ENCODE peak calls at places on chromosomes 4 and X, in six cellular contexts. Q is adrenal gland, T is ovary, O is breast epithelium, X is IMR-90, M is BE2C. H is an unnamed sample.
A peak's percentile ranks its signal among the peaks of the same experiment; 100 is the strongest.

GRCh38 chrX:22081475-22082092 is 49.5 kb downstream of the PHEX start:
- DNase-seq in T (no peak), O (no peak), M (peak; percentile 72), Q (peak; percentile 64), X (peak; percentile 63), H (peak; percentile 66)

GRCh38 chr4:108031427-108032083 is 41.9 kb downstream of the HADH start:
- DNase-seq in O (no peak), Q (no peak), M (no peak), X (peak; percentile 20), T (no peak), H (no peak)

GRCh38 chr4:41044165-41044564 is 170.2 kb downstream of the APBB2 start:
- DNase-seq in Q (no peak), T (no peak), O (no peak), X (no peak), M (no peak), H (no peak)

GRCh38 chrX:108165349-108166111 is 74.0 kb downstream of the ATG4A start:
- DNase-seq in O (no peak), Q (peak; percentile 31), T (peak; percentile 48), X (peak; percentile 51), M (no peak), H (peak; percentile 37)

GRCh38 chr4:121668368-121669162 is 28.2 kb downstream of the ANXA5 start:
- DNase-seq in M (no peak), Q (no peak), T (no peak), O (no peak), X (peak; percentile 99), H (no peak)

GRCh38 chr4:53706422-53707032 is 115.2 kb upstream of the LNX1 start:
- DNase-seq in X (peak; percentile 71), T (no peak), O (no peak), M (no peak), Q (no peak), H (peak; percentile 62)

GRCh38 chr4:140222175-140222574 is 68.2 kb upstream of the MAML3 start:
- DNase-seq in X (peak; percentile 67), O (no peak), Q (no peak), T (no peak), M (no peak), H (no peak)

GRCh38 chr4:112511294-112512118 is 4.5 kb downstream of the NEUROG2 start:
- DNase-seq in T (no peak), X (no peak), M (no peak), O (no peak), Q (no peak), H (no peak)

GRCh38 chr4:183448436-183448835 is 4.0 kb downstream of the CDKN2AIP start:
- DNase-seq in X (no peak), T (no peak), Q (no peak), M (no peak), O (no peak), H (no peak)

GRCh38 chr4:183450108-183450507 is 5.7 kb downstream of the CDKN2AIP start:
- DNase-seq in M (no peak), T (no peak), Q (no peak), O (no peak), X (no peak), H (no peak)

GRCh38 chr4:183444953-183445543 is 612 bp downstream of the CDKN2AIP start:
- DNase-seq in T (no peak), O (peak; percentile 24), Q (peak; percentile 51), X (no peak), M (peak; percentile 41), H (peak; percentile 40)

GRCh38 chr4:183449193-183449888 is 4.9 kb downstream of the CDKN2AIP start:
- DNase-seq in T (no peak), M (no peak), X (peak; percentile 94), Q (no peak), O (no peak), H (no peak)

DNA sequence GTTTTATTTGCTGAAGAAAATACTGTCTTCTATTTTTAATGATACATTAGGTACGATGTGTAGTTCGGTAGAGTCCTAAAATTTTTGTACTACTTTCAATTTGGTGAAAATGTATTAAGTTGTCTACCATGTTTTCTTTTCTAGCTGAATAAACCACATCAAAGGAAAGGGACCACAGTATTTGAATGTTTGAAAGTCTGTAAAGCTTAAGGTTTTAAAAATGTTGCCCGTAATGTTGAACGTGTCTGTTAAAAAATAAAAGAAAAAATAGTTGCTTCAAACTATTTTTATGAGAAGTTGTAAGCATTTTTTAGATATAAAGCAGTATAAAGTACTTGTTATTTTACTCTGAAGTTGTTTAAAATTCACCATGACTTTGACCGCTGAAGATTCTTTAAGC is 3.2 kb downstream of the CDKN2AIP start:
- DNase-seq in T (no peak), Q (no peak), M (no peak), O (no peak), X (no peak), H (no peak)
- H3K36me3 ChIP-seq in T (no peaks in the 10 kb centered on the region), Q (peaks cover 27% of the 10 kb centered on the region), M (peaks cover 45% of the 10 kb centered on the region), O (peaks cover 9% of the 10 kb centered on the region), X (peaks cover 20% of the 10 kb centered on the region), H (peaks cover 37% of the 10 kb centered on the region)

DNA sequence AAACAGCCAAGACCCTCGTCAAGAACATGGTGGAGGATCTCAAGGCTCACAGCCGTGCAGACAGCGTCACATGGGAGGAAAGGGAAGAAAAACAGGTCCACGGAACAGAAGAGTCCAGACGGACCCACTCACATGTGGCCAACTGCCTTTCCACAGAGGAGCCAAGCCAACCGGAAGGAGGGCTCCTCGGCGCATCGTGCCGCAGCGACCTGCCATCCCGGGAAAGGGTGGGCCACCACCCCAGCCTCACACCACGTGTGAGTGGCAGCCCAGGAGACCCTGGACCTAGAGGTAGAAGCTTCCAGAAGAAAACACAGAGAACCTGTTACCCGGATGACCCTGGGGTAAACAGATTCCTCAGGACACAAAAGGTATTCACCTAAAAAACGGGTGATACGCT is 28.4 kb downstream of the CTBP1 start:
- DNase-seq in T (no peak), Q (no peak), M (no peak), O (no peak), X (no peak), H (no peak)
- H3K4me1 ChIP-seq in T (peaks cover 2% of the 10 kb centered on the region), Q (peaks cover 13% of the 10 kb centered on the region), M (no peaks in the 10 kb centered on the region), O (no peaks in the 10 kb centered on the region), X (peaks cover 3% of the 10 kb centered on the region), H (no peaks in the 10 kb centered on the region)

DNA sequence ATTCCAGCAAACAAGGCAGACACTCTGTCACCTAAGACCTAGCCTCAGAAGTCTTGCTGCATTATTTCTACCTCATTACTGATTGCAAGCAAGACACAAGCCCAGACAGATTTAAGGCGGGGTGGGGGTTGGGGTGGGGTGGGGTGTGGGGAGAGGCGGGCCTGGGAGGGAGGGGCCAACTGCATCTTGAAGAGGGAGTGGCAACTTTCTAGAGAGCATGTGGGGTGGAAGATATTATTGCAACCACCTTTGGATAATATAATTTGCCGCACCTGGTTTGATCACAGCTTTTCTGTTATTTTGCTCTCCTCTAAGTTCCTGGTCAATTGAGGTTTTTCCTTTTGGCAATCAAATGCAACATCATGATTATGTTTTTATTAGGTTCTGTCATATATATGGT is 799.5 kb downstream of the RPA4 start:
- DNase-seq in Q (no peak), M (no peak), T (no peak), X (no peak), O (no peak), H (no peak)
- H3K36me3 ChIP-seq in Q (no peaks in the 10 kb centered on the region), M (no peaks in the 10 kb centered on the region), T (no peaks in the 10 kb centered on the region), X (no peaks in the 10 kb centered on the region), O (no peaks in the 10 kb centered on the region), H (no peaks in the 10 kb centered on the region)

GRCh38 chr4:119039160-119039559 is 96.5 kb upstream of the MYOZ2 start:
- DNase-seq in X (no peak), T (no peak), Q (no peak), M (no peak), O (no peak), H (no peak)

GRCh38 chr4:119038465-119038864 is 97.2 kb upstream of the MYOZ2 start:
- DNase-seq in T (no peak), O (no peak), M (no peak), X (peak; percentile 40), Q (no peak), H (no peak)

GRCh38 chr4:119039779-119040178 is 95.9 kb upstream of the MYOZ2 start:
- DNase-seq in Q (no peak), T (no peak), X (no peak), M (peak; percentile 47), O (no peak), H (no peak)

GRCh38 chr4:119035941-119036737 is 99.5 kb upstream of the MYOZ2 start:
- DNase-seq in O (no peak), Q (peak; percentile 39), T (no peak), M (no peak), X (peak; percentile 51), H (no peak)

GRCh38 chr4:119037709-119038463 is 97.7 kb upstream of the MYOZ2 start:
- DNase-seq in T (no peak), Q (no peak), O (no peak), M (no peak), X (no peak), H (no peak)
- H3K4me1 ChIP-seq in T (peaks cover 24% of the 10 kb centered on the region), Q (peaks cover 35% of the 10 kb centered on the region), O (peaks cover 7% of the 10 kb centered on the region), M (peaks cover 2% of the 10 kb centered on the region), X (peaks cover 20% of the 10 kb centered on the region), H (peaks cover 41% of the 10 kb centered on the region)

GRCh38 chr4:3197366-3198105 is 51.4 kb upstream of the MSANTD1 start:
- DNase-seq in O (no peak), Q (no peak), T (no peak), M (no peak), X (no peak), H (no peak)
- H3K36me3 ChIP-seq in O (no peaks in the 10 kb centered on the region), Q (peaks cover 10% of the 10 kb centered on the region), T (no peaks in the 10 kb centered on the region), M (peaks cover 6% of the 10 kb centered on the region), X (peaks cover 27% of the 10 kb centered on the region), H (peaks cover 10% of the 10 kb centered on the region)

GRCh38 chr4:168843635-168844034 is 166.4 kb downstream of the CBR4 start:
- DNase-seq in X (no peak), T (no peak), Q (no peak), M (no peak), O (peak; percentile 75), H (no peak)

GRCh38 chr4:168848112-168848511 is 161.9 kb downstream of the CBR4 start:
- DNase-seq in M (peak; percentile 45), X (no peak), Q (peak; percentile 66), T (no peak), O (no peak), H (no peak)

GRCh38 chr4:168846414-168846813 is 163.6 kb downstream of the CBR4 start:
- DNase-seq in Q (no peak), X (no peak), O (no peak), M (no peak), T (no peak), H (no peak)

GRCh38 chr4:168844261-168845039 is 165.6 kb downstream of the CBR4 start:
- DNase-seq in Q (no peak), M (no peak), X (peak; percentile 91), T (no peak), O (no peak), H (no peak)

DNA sequence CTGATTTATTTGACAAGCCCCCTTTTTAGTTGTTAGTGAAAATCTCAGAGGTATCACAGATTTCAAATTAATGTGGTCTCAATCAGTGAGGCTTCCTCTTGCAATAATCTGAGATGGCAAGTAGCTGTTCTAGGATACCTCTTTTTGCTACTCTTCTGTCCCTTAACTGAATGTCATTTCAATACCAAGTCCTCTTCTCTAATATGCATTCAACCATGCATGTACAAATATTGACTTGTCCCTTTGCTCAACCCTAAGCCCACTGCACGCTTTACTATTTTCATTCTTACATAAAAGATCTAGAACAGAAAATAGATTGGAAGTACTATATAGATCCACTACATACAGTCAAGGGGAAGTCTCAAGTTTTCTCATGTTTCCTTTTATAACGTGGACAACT is 164.2 kb downstream of the CBR4 start:
- DNase-seq in O (no peak), T (no peak), M (no peak), X (no peak), Q (no peak), H (no peak)
- H3K4me1 ChIP-seq in O (peaks cover 36% of the 10 kb centered on the region), T (peaks cover 22% of the 10 kb centered on the region), M (peaks cover 5% of the 10 kb centered on the region), X (peaks cover 31% of the 10 kb centered on the region), Q (peaks cover 49% of the 10 kb centered on the region), H (peaks cover 47% of the 10 kb centered on the region)

GRCh38 chrX:28609003-28609402 is 21.8 kb downstream of the IL1RAPL1 start:
- DNase-seq in M (no peak), X (no peak), O (no peak), T (no peak), Q (no peak), H (no peak)
- H3K36me3 ChIP-seq in M (no peaks in the 10 kb centered on the region), X (no peaks in the 10 kb centered on the region), O (no peaks in the 10 kb centered on the region), T (no peaks in the 10 kb centered on the region), Q (no peaks in the 10 kb centered on the region), H (no peaks in the 10 kb centered on the region)

GRCh38 chr4:119667802-119668201 is 39.2 kb upstream of the PDE5A start:
- DNase-seq in O (no peak), T (no peak), Q (no peak), X (no peak), M (no peak), H (no peak)
- H3K4me1 ChIP-seq in O (no peaks in the 10 kb centered on the region), T (no peaks in the 10 kb centered on the region), Q (peaks cover 4% of the 10 kb centered on the region), X (peaks cover 17% of the 10 kb centered on the region), M (no peaks in the 10 kb centered on the region), H (no peaks in the 10 kb centered on the region)

H was measured in SJCRH30.